ENCODE peak calls at places on chromosomes 13 and 19, in five cellular contexts. Y is ovary; I is cardiac muscle cell; C is naive thymus-derived CD4-positive, alpha-beta T cell; V is testis. B is an unnamed sample. For H3K4me1, the result is how much of the 10 kb centered on the place peaks cover.

GRCh38 chr19:3046621-3047306 is 15.5 kb downstream of the TLE5 start:
- DNase-seq in Y (peak), I (peak), C (no peak), V (no peak), B (no peak)

GRCh38 chr19:44851427-44851826 is 5.3 kb downstream of the NECTIN2 start:
- DNase-seq in Y (no peak), I (no peak), C (no peak), V (no peak), B (no peak)

GRCh38 chr13:113796211-113796875 is 37.3 kb downstream of the TMEM255B start:
- DNase-seq in Y (no peak), I (no peak), C (no peak), V (no peak), B (no peak)

GRCh38 chr13:45851171-45851889 is at the start of gene SIAH3:
- DNase-seq in Y (no peak), I (peak), C (peak), V (peak), B (no peak)

GRCh38 chr19:19587776-19588175 is 30.7 kb downstream of the PBX4 start:
- DNase-seq in Y (no peak), I (no peak), C (no peak), V (no peak), B (no peak)

GRCh38 chr19:19737559-19738332 is 4.8 kb upstream of the ZNF14 start:
- DNase-seq in Y (no peak), I (no peak), C (no peak), V (no peak), B (no peak)

GRCh38 chr13:80340643-80341097 is 256 bp downstream of the SPRY2 start:
- DNase-seq in Y (no peak), I (peak), C (no peak), V (no peak), B (no peak)

GRCh38 chr13:99388334-99388923 is 81.2 kb upstream of the GPR183 start:
- DNase-seq in Y (no peak), I (no peak), C (no peak), V (no peak), B (no peak)

GRCh38 chr13:76764429-76764828 is 121.8 kb downstream of the KCTD12 start:
- DNase-seq in Y (no peak), I (peak), C (no peak), V (peak), B (no peak)

GRCh38 chr19:40467007-40467565 is 285 bp downstream of the SPTBN4 start:
- DNase-seq in Y (peak), I (no peak), C (no peak), V (no peak), B (no peak)

GRCh38 chr13:92743992-92744391 is 482.6 kb upstream of the GPC6 start:
- DNase-seq in Y (no peak), I (peak), C (no peak), V (no peak), B (no peak)

GRCh38 chr13:21106089-21106488 is 44.7 kb upstream of the LATS2 start:
- DNase-seq in Y (no peak), I (peak), C (no peak), V (no peak), B (no peak)

GRCh38 chr13:112723771-112724170 is 33.9 kb downstream of the ATP11A start:
- DNase-seq in Y (peak), I (no peak), C (no peak), V (no peak), B (no peak)

GRCh38 chr13:53004605-53005004 is 24.0 kb upstream of the OLFM4 start:
- DNase-seq in Y (no peak), I (no peak), C (no peak), V (no peak), B (no peak)

GRCh38 chr13:70585109-70585508 is 476.9 kb upstream of the KLHL1 start:
- DNase-seq in Y (no peak), I (no peak), C (no peak), V (no peak), B (no peak)

GRCh38 chr13:92959790-92960189 is 266.8 kb upstream of the GPC6 start:
- DNase-seq in Y (no peak), I (no peak), C (no peak), V (no peak), B (no peak)

GRCh38 chr13:114074671-114075315 is 57.6 kb downstream of the RASA3 start:
- DNase-seq in Y (peak), I (no peak), C (no peak), V (no peak), B (no peak)

GRCh38 chr19:51124729-51125128 is at the start of gene SIGLEC9:
- DNase-seq in Y (no peak), I (no peak), C (no peak), V (peak), B (no peak)

GRCh38 chr19:46508206-46508605 is 12.5 kb upstream of the PNMA8B start:
- DNase-seq in Y (no peak), I (no peak), C (no peak), V (no peak), B (no peak)

GRCh38 chr13:41700790-41701310 is 243.5 kb downstream of the RGCC start:
- DNase-seq in Y (no peak), I (peak), C (no peak), V (no peak), B (no peak)

GRCh38 chr19:33403221-33403972 is 29.9 kb downstream of the CEBPG start:
- DNase-seq in Y (no peak), I (no peak), C (no peak), V (no peak), B (peak)

GRCh38 chr13:44710576-44710975 is 134.4 kb upstream of the TSC22D1 start:
- DNase-seq in Y (no peak), I (peak), C (no peak), V (no peak), B (no peak)

GRCh38 chr19:34645551-34645950 is 31.4 kb downstream of the SCGB2B2 start:
- DNase-seq in Y (no peak), I (no peak), C (no peak), V (no peak), B (peak)

GRCh38 chr13:28475916-28476725 is 18.8 kb downstream of the FLT1 start:
- DNase-seq in Y (no peak), I (peak), C (no peak), V (no peak), B (no peak)

GRCh38 chr13:92137519-92137918 is 739.1 kb downstream of the GPC5 start:
- DNase-seq in Y (no peak), I (peak), C (no peak), V (peak), B (no peak)

GRCh38 chr13:71864094-71864980 is 2.7 kb downstream of the DACH1 start:
- DNase-seq in Y (peak), I (peak), C (peak), V (peak), B (peak)

GRCh38 chr13:104318121-104318520 is 1251.9 kb upstream of the SLC10A2 start:
- DNase-seq in Y (no peak), I (peak), C (no peak), V (no peak), B (peak)

GRCh38 chr13:24141333-24141910 is 19.1 kb upstream of the SPATA13 start:
- DNase-seq in Y (no peak), I (no peak), C (no peak), V (no peak), B (no peak)

GRCh38 chr13:79405501-79405830 is 589 bp downstream of the RBM26 start:
- DNase-seq in Y (no peak), I (no peak), C (no peak), V (peak), B (peak)

GRCh38 chr19:39401549-39402416 is 4.9 kb upstream of the ZFP36 start:
- DNase-seq in Y (no peak), I (peak), C (peak), V (peak), B (no peak)

GRCh38 chr19:29715695-29716581 is 877 bp upstream of the C19orf12 start:
- DNase-seq in Y (no peak), I (peak), C (no peak), V (no peak), B (no peak)

GRCh38 chr13:106415971-106416370 is 119.5 kb downstream of the EFNB2 start:
- DNase-seq in Y (no peak), I (no peak), C (no peak), V (no peak), B (no peak)

GRCh38 chr13:40445557-40445990 is 220.9 kb downstream of the FOXO1 start:
- DNase-seq in Y (no peak), I (peak), C (no peak), V (no peak), B (peak)

DNA sequence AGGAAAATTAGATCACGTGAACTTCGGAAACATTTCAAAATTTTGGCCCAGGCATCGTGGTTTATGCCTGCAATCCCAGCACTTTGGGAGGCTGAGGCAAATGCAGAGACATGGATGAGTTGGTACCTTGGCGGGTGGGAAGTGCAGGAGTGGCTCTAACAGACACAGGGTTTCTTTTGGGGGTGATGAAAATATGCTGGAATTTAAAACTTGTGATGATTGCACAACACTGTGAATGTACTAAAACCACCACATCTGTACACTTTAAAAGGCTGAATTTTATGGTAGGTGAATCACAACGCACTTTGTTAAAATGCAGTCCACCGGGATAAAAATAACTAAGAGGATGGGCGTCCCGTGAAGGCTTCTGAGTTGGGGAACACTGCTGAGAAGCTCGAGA is 47.2 kb downstream of the MLLT1 start:
- DNase-seq in Y (no peak), I (peak), C (no peak), V (no peak), B (no peak)
- H3K4me1 ChIP-seq in Y (under half), I (under half), C (under half), V (under half), B (under half)

GRCh38 chr19:55552206-55552605 is 6.9 kb upstream of the SBK3 start:
- DNase-seq in Y (no peak), I (no peak), C (no peak), V (no peak), B (no peak)

GRCh38 chr19:55550321-55550650 is 4.9 kb upstream of the SBK3 start:
- DNase-seq in Y (no peak), I (no peak), C (no peak), V (no peak), B (no peak)

GRCh38 chr19:55546822-55547614 is 1.7 kb upstream of the SBK3 start:
- DNase-seq in Y (peak), I (peak), C (no peak), V (peak), B (peak)

GRCh38 chr19:55552620-55553019 is 7.3 kb upstream of the SBK3 start:
- DNase-seq in Y (no peak), I (peak), C (no peak), V (no peak), B (no peak)

GRCh38 chr19:55549500-55550320 is 4.4 kb upstream of the SBK3 start:
- DNase-seq in Y (no peak), I (peak), C (no peak), V (no peak), B (peak)
- H3K4me3 ChIP-seq in Y (no peak), I (no peak), C (no peak), V (peak), B (peak)

DNA sequence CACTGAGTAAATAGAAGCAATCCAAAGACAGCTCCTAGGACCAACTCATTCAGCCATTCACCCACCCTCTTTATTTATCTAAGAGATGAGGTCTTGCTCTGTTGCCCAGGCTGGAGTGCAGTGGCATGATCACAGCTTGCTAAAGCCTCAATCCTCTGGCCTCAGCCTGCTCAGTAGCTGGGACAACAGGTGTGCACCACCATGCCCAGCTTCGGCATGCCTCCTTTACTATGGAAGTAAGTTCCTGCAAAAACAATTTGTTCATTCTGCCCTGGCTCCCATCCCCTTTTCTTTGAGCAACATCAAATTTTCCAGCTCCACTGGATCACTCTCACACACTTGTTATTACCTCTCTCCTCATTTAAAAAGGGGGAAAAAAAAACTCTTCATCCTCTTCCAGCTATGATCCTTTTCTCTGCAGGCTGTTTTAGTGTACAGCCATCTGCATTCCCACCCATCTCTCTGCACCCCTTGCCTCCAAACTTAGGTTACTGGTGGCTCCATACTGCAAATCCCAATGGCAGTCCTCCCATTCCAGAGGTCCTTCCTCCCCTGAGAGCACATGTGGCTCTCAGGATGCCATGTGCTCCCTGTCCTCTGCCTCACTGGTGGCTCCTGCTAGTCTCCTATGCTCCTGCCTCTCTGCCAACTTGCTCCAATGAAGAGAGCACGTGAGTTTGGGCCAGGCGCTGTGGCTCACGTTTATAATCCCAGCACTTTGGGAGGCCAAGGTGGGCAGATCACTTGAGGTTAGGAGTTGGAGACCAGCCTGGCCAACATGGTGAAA is 2.2 kb downstream of the ELOF1 start:
- DNase-seq in Y (no peak), I (no peak), C (no peak), V (no peak), B (no peak)
- H3K4me1 ChIP-seq in Y (under half), I (under half), C (under half), V (under half), B (under half)

GRCh38 chr19:863305-863620 is 3.8 kb downstream of the CFD start:
- DNase-seq in Y (no peak), I (no peak), C (no peak), V (no peak), B (no peak)
- H3K4me3 ChIP-seq in Y (no peak), I (no peak), C (peak), V (no peak), B (no peak)

GRCh38 chr13:34578917-34579316 is 363.2 kb upstream of the NBEA start:
- DNase-seq in Y (no peak), I (no peak), C (no peak), V (no peak), B (no peak)

GRCh38 chr13:34578471-34578870 is 363.6 kb upstream of the NBEA start:
- DNase-seq in Y (no peak), I (peak), C (no peak), V (no peak), B (no peak)

GRCh38 chr13:34571716-34572115 is 370.4 kb upstream of the NBEA start:
- DNase-seq in Y (no peak), I (no peak), C (no peak), V (no peak), B (no peak)

GRCh38 chr13:34577051-34577450 is 365.0 kb upstream of the NBEA start:
- DNase-seq in Y (no peak), I (peak), C (no peak), V (no peak), B (no peak)
- H3K4me1 ChIP-seq in Y (under half), I (under half), C (under half), V (under half), B (under half)

DNA sequence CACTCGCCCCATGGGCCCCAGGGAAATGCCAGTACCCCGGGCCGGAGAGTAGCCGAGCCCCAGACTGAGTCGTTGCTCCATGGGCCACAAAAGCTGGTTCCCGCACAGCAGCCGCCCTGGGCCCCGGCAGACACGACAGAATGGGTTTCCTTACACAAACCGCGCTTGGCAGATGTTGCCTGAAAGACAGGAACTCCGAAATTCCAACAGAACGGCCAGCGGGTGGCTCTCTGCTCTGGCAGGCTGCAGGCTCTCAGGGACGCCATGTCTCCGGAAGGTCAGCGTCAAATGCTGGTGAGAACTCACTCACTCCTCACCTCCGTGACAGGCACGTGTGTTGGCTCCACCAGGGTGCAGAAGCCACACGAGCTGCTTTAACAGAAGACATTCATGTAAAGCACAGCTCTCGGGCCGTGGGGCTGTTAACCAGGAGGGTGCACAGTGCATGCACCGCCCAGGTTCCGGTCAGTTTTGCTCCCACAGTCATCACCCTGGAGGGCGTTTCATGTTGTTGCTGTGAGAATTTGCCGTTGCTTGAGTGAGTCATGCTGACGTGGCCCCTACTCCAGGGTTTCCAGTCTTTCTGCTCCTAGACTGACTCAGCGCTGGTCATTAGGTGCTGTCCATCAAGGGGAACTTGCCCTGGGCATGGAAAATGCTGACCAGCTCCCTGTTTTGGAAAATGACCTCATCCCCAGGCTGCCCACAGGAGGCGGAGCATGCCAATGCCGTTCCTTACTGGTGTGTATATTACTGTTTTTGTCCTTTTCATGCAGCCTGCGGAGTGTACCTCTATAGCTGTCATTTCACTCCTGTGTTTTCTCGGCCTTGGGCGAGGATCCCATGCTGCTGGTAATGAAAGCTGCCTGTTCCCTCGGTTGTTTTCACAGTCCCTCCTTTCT is 44.8 kb downstream of the ANKRD10 start:
- DNase-seq in Y (peak), I (peak), C (no peak), V (peak), B (peak)
- H3K4me3 ChIP-seq in Y (no peak), I (no peak), C (no peak), V (peak), B (peak)

GRCh38 chr19:47615230-47615629 is 6.3 kb downstream of the BICRA start:
- DNase-seq in Y (no peak), I (no peak), C (no peak), V (no peak), B (no peak)

GRCh38 chr19:47614559-47614958 is 5.6 kb downstream of the BICRA start:
- DNase-seq in Y (no peak), I (no peak), C (no peak), V (no peak), B (no peak)

GRCh38 chr19:47618771-47619170 is 9.8 kb downstream of the BICRA start:
- DNase-seq in Y (peak), I (peak), C (no peak), V (peak), B (no peak)

GRCh38 chr19:47613165-47614146 is 4.5 kb downstream of the BICRA start:
- DNase-seq in Y (peak), I (peak), C (no peak), V (no peak), B (no peak)

GRCh38 chr19:47615714-47616113 is 6.8 kb downstream of the BICRA start:
- DNase-seq in Y (no peak), I (no peak), C (no peak), V (no peak), B (no peak)
- H3K4me1 ChIP-seq in Y (under half), I (under half), C (under half), V (under half), B (under half)

DNA sequence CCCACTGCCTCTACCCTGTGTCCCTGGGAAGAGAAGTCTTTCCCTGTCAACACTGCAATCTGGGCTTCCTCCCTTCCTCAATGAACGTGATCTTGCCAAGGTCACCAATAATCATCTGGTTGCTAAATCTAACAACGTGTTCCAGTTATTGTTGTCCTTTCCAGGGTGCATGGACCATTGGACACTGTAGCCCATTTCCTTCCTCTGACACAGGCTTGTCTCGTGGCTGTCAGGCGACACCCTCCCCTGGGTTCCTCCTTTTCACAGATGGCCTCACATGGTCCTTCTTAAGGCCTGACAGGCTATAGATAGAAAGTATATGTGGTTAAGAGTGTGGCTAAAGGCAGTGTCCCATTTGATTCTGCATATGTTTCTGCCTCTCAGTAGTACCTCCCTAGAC is 67.7 kb upstream of the STARD13 start:
- DNase-seq in Y (no peak), I (no peak), C (no peak), V (peak), B (peak)
- H3K4me3 ChIP-seq in Y (no peak), I (no peak), C (no peak), V (no peak), B (no peak)

B was measured in SJCRH30.